ENCODE peak calls at places on chromosomes 3 and 15, in six cellular contexts. One of them, this sample, is unnamed.

GRCh38 chr3:149314807-149315578 is 18.4 kb downstream of the TM4SF18 start:
- DNase-seq in WERI-Rb-1: no peak
- DNase-seq in nephron progenitor cell: no peak
- DNase-seq in stimulated activated CD8-positive, alpha-beta memory T cell treated with anti-CD3 and anti-CD28 coated beads, Interleukin-12 subunit alpha, Interleukin-12 subunit beta, amount 100 ng/mL, for 1 hour: no peak
- DNase-seq in cardiac muscle cell: no peak
- DNase-seq in activated T-cell treated with anti-CD3 and anti-CD28 coated beads for 1 hour: no peak
- DNase-seq in this sample: no peak

GRCh38 chr15:58487041-58487723 is 55.4 kb downstream of the LIPC start:
- DNase-seq in nephron progenitor cell: no peak
- DNase-seq in cardiac muscle cell: no peak
- DNase-seq in activated T-cell treated with anti-CD3 and anti-CD28 coated beads for 1 hour: no peak
- DNase-seq in stimulated activated CD8-positive, alpha-beta memory T cell treated with anti-CD3 and anti-CD28 coated beads, Interleukin-12 subunit alpha, Interleukin-12 subunit beta, amount 100 ng/mL, for 1 hour: no peak
- DNase-seq in WERI-Rb-1: peak
- DNase-seq in this sample: peak

GRCh38 chr3:152121292-152121654 is 147.5 kb upstream of the MBNL1 start:
- DNase-seq in nephron progenitor cell: no peak
- DNase-seq in WERI-Rb-1: no peak
- DNase-seq in activated T-cell treated with anti-CD3 and anti-CD28 coated beads for 1 hour: no peak
- DNase-seq in cardiac muscle cell: no peak
- DNase-seq in stimulated activated CD8-positive, alpha-beta memory T cell treated with anti-CD3 and anti-CD28 coated beads, Interleukin-12 subunit alpha, Interleukin-12 subunit beta, amount 100 ng/mL, for 1 hour: no peak
- DNase-seq in this sample: no peak

GRCh38 chr3:159263750-159264561 is 462.1 kb downstream of the MFSD1 start:
- DNase-seq in activated T-cell treated with anti-CD3 and anti-CD28 coated beads for 1 hour: no peak
- DNase-seq in nephron progenitor cell: peak
- DNase-seq in cardiac muscle cell: peak
- DNase-seq in stimulated activated CD8-positive, alpha-beta memory T cell treated with anti-CD3 and anti-CD28 coated beads, Interleukin-12 subunit alpha, Interleukin-12 subunit beta, amount 100 ng/mL, for 1 hour: no peak
- DNase-seq in WERI-Rb-1: peak
- DNase-seq in this sample: no peak

GRCh38 chr3:115834068-115834467 is 210.8 kb downstream of the GAP43 start:
- DNase-seq in activated T-cell treated with anti-CD3 and anti-CD28 coated beads for 1 hour: no peak
- DNase-seq in cardiac muscle cell: no peak
- DNase-seq in WERI-Rb-1: no peak
- DNase-seq in stimulated activated CD8-positive, alpha-beta memory T cell treated with anti-CD3 and anti-CD28 coated beads, Interleukin-12 subunit alpha, Interleukin-12 subunit beta, amount 100 ng/mL, for 1 hour: no peak
- DNase-seq in nephron progenitor cell: no peak
- DNase-seq in this sample: no peak

GRCh38 chr15:96345560-96346389 is 15.3 kb downstream of the NR2F2 start:
- DNase-seq in stimulated activated CD8-positive, alpha-beta memory T cell treated with anti-CD3 and anti-CD28 coated beads, Interleukin-12 subunit alpha, Interleukin-12 subunit beta, amount 100 ng/mL, for 1 hour: no peak
- DNase-seq in cardiac muscle cell: peak
- DNase-seq in WERI-Rb-1: peak
- DNase-seq in nephron progenitor cell: peak
- DNase-seq in activated T-cell treated with anti-CD3 and anti-CD28 coated beads for 1 hour: no peak
- DNase-seq in this sample: peak

GRCh38 chr3:182400838-182401237 is 392.5 kb upstream of the ATP11B start:
- DNase-seq in stimulated activated CD8-positive, alpha-beta memory T cell treated with anti-CD3 and anti-CD28 coated beads, Interleukin-12 subunit alpha, Interleukin-12 subunit beta, amount 100 ng/mL, for 1 hour: no peak
- DNase-seq in WERI-Rb-1: no peak
- DNase-seq in activated T-cell treated with anti-CD3 and anti-CD28 coated beads for 1 hour: no peak
- DNase-seq in cardiac muscle cell: no peak
- DNase-seq in nephron progenitor cell: no peak
- DNase-seq in this sample: no peak

GRCh38 chr3:49602877-49603411 is 48.7 kb downstream of the BSN start:
- DNase-seq in WERI-Rb-1: no peak
- DNase-seq in cardiac muscle cell: no peak
- DNase-seq in activated T-cell treated with anti-CD3 and anti-CD28 coated beads for 1 hour: peak
- DNase-seq in stimulated activated CD8-positive, alpha-beta memory T cell treated with anti-CD3 and anti-CD28 coated beads, Interleukin-12 subunit alpha, Interleukin-12 subunit beta, amount 100 ng/mL, for 1 hour: peak
- DNase-seq in nephron progenitor cell: no peak
- DNase-seq in this sample: no peak

GRCh38 chr15:63509056-63509696 is 4.8 kb downstream of the USP3 start:
- DNase-seq in WERI-Rb-1: no peak
- DNase-seq in cardiac muscle cell: no peak
- DNase-seq in nephron progenitor cell: no peak
- DNase-seq in activated T-cell treated with anti-CD3 and anti-CD28 coated beads for 1 hour: no peak
- DNase-seq in stimulated activated CD8-positive, alpha-beta memory T cell treated with anti-CD3 and anti-CD28 coated beads, Interleukin-12 subunit alpha, Interleukin-12 subunit beta, amount 100 ng/mL, for 1 hour: no peak
- DNase-seq in this sample: no peak

GRCh38 chr3:86991482-86991815 is 500 bp upstream of the VGLL3 start:
- DNase-seq in stimulated activated CD8-positive, alpha-beta memory T cell treated with anti-CD3 and anti-CD28 coated beads, Interleukin-12 subunit alpha, Interleukin-12 subunit beta, amount 100 ng/mL, for 1 hour: no peak
- DNase-seq in activated T-cell treated with anti-CD3 and anti-CD28 coated beads for 1 hour: no peak
- DNase-seq in nephron progenitor cell: no peak
- DNase-seq in cardiac muscle cell: no peak
- DNase-seq in WERI-Rb-1: no peak
- DNase-seq in this sample: no peak

GRCh38 chr3:127699098-127699945 is 26.6 kb downstream of the ABTB1 start:
- DNase-seq in nephron progenitor cell: no peak
- DNase-seq in activated T-cell treated with anti-CD3 and anti-CD28 coated beads for 1 hour: no peak
- DNase-seq in WERI-Rb-1: peak
- DNase-seq in cardiac muscle cell: no peak
- DNase-seq in stimulated activated CD8-positive, alpha-beta memory T cell treated with anti-CD3 and anti-CD28 coated beads, Interleukin-12 subunit alpha, Interleukin-12 subunit beta, amount 100 ng/mL, for 1 hour: no peak
- DNase-seq in this sample: peak

GRCh38 chr3:192836469-192836820 is 81.2 kb downstream of the MB21D2 start:
- DNase-seq in nephron progenitor cell: no peak
- DNase-seq in cardiac muscle cell: no peak
- DNase-seq in activated T-cell treated with anti-CD3 and anti-CD28 coated beads for 1 hour: no peak
- DNase-seq in WERI-Rb-1: peak
- DNase-seq in stimulated activated CD8-positive, alpha-beta memory T cell treated with anti-CD3 and anti-CD28 coated beads, Interleukin-12 subunit alpha, Interleukin-12 subunit beta, amount 100 ng/mL, for 1 hour: no peak
- DNase-seq in this sample: no peak

GRCh38 chr15:31004220-31004733 is 12.8 kb upstream of the MTMR10 start:
- DNase-seq in cardiac muscle cell: no peak
- DNase-seq in stimulated activated CD8-positive, alpha-beta memory T cell treated with anti-CD3 and anti-CD28 coated beads, Interleukin-12 subunit alpha, Interleukin-12 subunit beta, amount 100 ng/mL, for 1 hour: no peak
- DNase-seq in WERI-Rb-1: peak
- DNase-seq in nephron progenitor cell: peak
- DNase-seq in activated T-cell treated with anti-CD3 and anti-CD28 coated beads for 1 hour: no peak
- DNase-seq in this sample: no peak

GRCh38 chr3:7546219-7546618 is 685.3 kb downstream of the GRM7 start:
- DNase-seq in nephron progenitor cell: no peak
- DNase-seq in WERI-Rb-1: no peak
- DNase-seq in activated T-cell treated with anti-CD3 and anti-CD28 coated beads for 1 hour: no peak
- DNase-seq in stimulated activated CD8-positive, alpha-beta memory T cell treated with anti-CD3 and anti-CD28 coated beads, Interleukin-12 subunit alpha, Interleukin-12 subunit beta, amount 100 ng/mL, for 1 hour: no peak
- DNase-seq in cardiac muscle cell: peak
- DNase-seq in this sample: no peak

GRCh38 chr3:72678892-72679291 is 169.4 kb downstream of the SHQ1 start:
- DNase-seq in activated T-cell treated with anti-CD3 and anti-CD28 coated beads for 1 hour: no peak
- DNase-seq in WERI-Rb-1: no peak
- DNase-seq in stimulated activated CD8-positive, alpha-beta memory T cell treated with anti-CD3 and anti-CD28 coated beads, Interleukin-12 subunit alpha, Interleukin-12 subunit beta, amount 100 ng/mL, for 1 hour: no peak
- DNase-seq in nephron progenitor cell: no peak
- DNase-seq in cardiac muscle cell: no peak
- DNase-seq in this sample: no peak

GRCh38 chr3:132537297-132537696 is 59.8 kb upstream of the ACKR4 start:
- DNase-seq in activated T-cell treated with anti-CD3 and anti-CD28 coated beads for 1 hour: no peak
- DNase-seq in stimulated activated CD8-positive, alpha-beta memory T cell treated with anti-CD3 and anti-CD28 coated beads, Interleukin-12 subunit alpha, Interleukin-12 subunit beta, amount 100 ng/mL, for 1 hour: no peak
- DNase-seq in WERI-Rb-1: no peak
- DNase-seq in cardiac muscle cell: no peak
- DNase-seq in nephron progenitor cell: no peak
- DNase-seq in this sample: no peak

GRCh38 chr3:107421170-107421792 is 44.0 kb downstream of the CCDC54 start:
- DNase-seq in stimulated activated CD8-positive, alpha-beta memory T cell treated with anti-CD3 and anti-CD28 coated beads, Interleukin-12 subunit alpha, Interleukin-12 subunit beta, amount 100 ng/mL, for 1 hour: no peak
- DNase-seq in activated T-cell treated with anti-CD3 and anti-CD28 coated beads for 1 hour: no peak
- DNase-seq in WERI-Rb-1: no peak
- DNase-seq in cardiac muscle cell: peak
- DNase-seq in nephron progenitor cell: peak
- DNase-seq in this sample: no peak

GRCh38 chr3:14175383-14176037 is 2.9 kb downstream of the XPC start:
- DNase-seq in WERI-Rb-1: no peak
- DNase-seq in stimulated activated CD8-positive, alpha-beta memory T cell treated with anti-CD3 and anti-CD28 coated beads, Interleukin-12 subunit alpha, Interleukin-12 subunit beta, amount 100 ng/mL, for 1 hour: peak
- DNase-seq in activated T-cell treated with anti-CD3 and anti-CD28 coated beads for 1 hour: peak
- DNase-seq in nephron progenitor cell: no peak
- DNase-seq in cardiac muscle cell: no peak
- DNase-seq in this sample: no peak

GRCh38 chr3:113266738-113267137 is 55.4 kb downstream of the BOC start:
- DNase-seq in cardiac muscle cell: no peak
- DNase-seq in WERI-Rb-1: no peak
- DNase-seq in nephron progenitor cell: no peak
- DNase-seq in stimulated activated CD8-positive, alpha-beta memory T cell treated with anti-CD3 and anti-CD28 coated beads, Interleukin-12 subunit alpha, Interleukin-12 subunit beta, amount 100 ng/mL, for 1 hour: no peak
- DNase-seq in activated T-cell treated with anti-CD3 and anti-CD28 coated beads for 1 hour: no peak
- DNase-seq in this sample: no peak

GRCh38 chr15:79088426-79089205 is 2.0 kb downstream of the RASGRF1 start:
- DNase-seq in stimulated activated CD8-positive, alpha-beta memory T cell treated with anti-CD3 and anti-CD28 coated beads, Interleukin-12 subunit alpha, Interleukin-12 subunit beta, amount 100 ng/mL, for 1 hour: no peak
- DNase-seq in WERI-Rb-1: no peak
- DNase-seq in cardiac muscle cell: no peak
- DNase-seq in activated T-cell treated with anti-CD3 and anti-CD28 coated beads for 1 hour: no peak
- DNase-seq in nephron progenitor cell: no peak
- DNase-seq in this sample: no peak

GRCh38 chr3:188349276-188349962 is 195.5 kb downstream of the LPP start:
- DNase-seq in cardiac muscle cell: peak
- DNase-seq in activated T-cell treated with anti-CD3 and anti-CD28 coated beads for 1 hour: no peak
- DNase-seq in WERI-Rb-1: no peak
- DNase-seq in nephron progenitor cell: no peak
- DNase-seq in stimulated activated CD8-positive, alpha-beta memory T cell treated with anti-CD3 and anti-CD28 coated beads, Interleukin-12 subunit alpha, Interleukin-12 subunit beta, amount 100 ng/mL, for 1 hour: no peak
- DNase-seq in this sample: peak

This sample was measured in NCI-H524 treated with DMSO at 0.1 percent for 48 hours.